ENCODE peak calls at places on chromosomes 1 and 21, in six cellular contexts. O is CD4-positive, alpha-beta memory T cell; M is CD8-positive, alpha-beta T cell; X is breast epithelium; I is GM06990; J is hepatocyte. N is an unnamed sample. For H3K36me3 and H3K27me3, the result is how much of the 10 kb centered on the place peaks cover.

GRCh38 chr1:56287736-56288135 is 291.6 kb downstream of the PLPP3 start:
- DNase-seq in J (no peak), I (no peak), M (no peak), O (no peak), X (no peak), N (no peak)

GRCh38 chr21:18369115-18369514 is 34.5 kb downstream of the TMPRSS15 start:
- DNase-seq in O (no peak), J (peak), I (no peak), X (no peak), M (no peak), N (peak)

GRCh38 chr1:201594575-201595245 is 55.8 kb downstream of the NAV1 start:
- DNase-seq in M (no peak), O (no peak), X (no peak), J (peak), I (no peak), N (peak)

GRCh38 chr1:246682231-246682895 is 41.8 kb upstream of the SCCPDH start:
- DNase-seq in M (no peak), X (no peak), I (no peak), J (no peak), O (no peak), N (no peak)

GRCh38 chr1:112083487-112083886 is 94.0 kb upstream of the KCND3 start:
- DNase-seq in J (peak), I (no peak), O (no peak), M (no peak), X (no peak), N (no peak)

GRCh38 chr1:241596633-241597032 is 43.5 kb downstream of the CHML start:
- DNase-seq in I (peak), J (no peak), O (no peak), M (no peak), X (no peak), N (no peak)

GRCh38 chr1:24289937-24290595 is 29.1 kb upstream of the GRHL3 start:
- DNase-seq in I (no peak), J (no peak), O (no peak), X (peak), M (no peak), N (no peak)

GRCh38 chr1:32861904-32862698 is 8.6 kb downstream of the FNDC5 start:
- DNase-seq in X (no peak), I (no peak), O (no peak), J (no peak), M (no peak), N (no peak)

GRCh38 chr21:33124879-33125278 is 54.9 kb downstream of the OLIG1 start:
- DNase-seq in M (no peak), I (no peak), X (no peak), O (no peak), J (no peak), N (no peak)

GRCh38 chr1:205440476-205441317 is 15.1 kb downstream of the BLACAT1 start:
- DNase-seq in J (peak), X (no peak), I (peak), O (peak), M (peak), N (peak)

GRCh38 chr1:151621351-151621750 is 9.5 kb downstream of the SNX27 start:
- DNase-seq in O (no peak), J (peak), I (no peak), X (no peak), M (no peak), N (no peak)

GRCh38 chr1:44390277-44390676 is 14.8 kb upstream of the RNF220 start:
- DNase-seq in X (no peak), M (no peak), J (peak), O (no peak), I (no peak), N (no peak)

GRCh38 chr1:202807367-202807925 is 775 bp downstream of the KDM5B start:
- DNase-seq in J (peak), I (peak), O (peak), X (no peak), M (no peak), N (peak)

GRCh38 chr1:21124846-21125245 is 51.9 kb downstream of the EIF4G3 start:
- DNase-seq in J (no peak), I (no peak), X (no peak), O (no peak), M (no peak), N (no peak)

GRCh38 chr1:168098534-168099313 is 38.0 kb downstream of the GPR161 start:
- DNase-seq in M (no peak), X (peak), J (no peak), I (no peak), O (no peak), N (no peak)

GRCh38 chr1:82273816-82274215 is 473.1 kb downstream of the ADGRL2 start:
- DNase-seq in I (no peak), M (no peak), X (no peak), O (no peak), J (no peak), N (no peak)

GRCh38 chr1:82264762-82265161 is 464.0 kb downstream of the ADGRL2 start:
- DNase-seq in J (no peak), M (no peak), X (no peak), O (no peak), I (no peak), N (no peak)

GRCh38 chr1:82269466-82269865 is 468.7 kb downstream of the ADGRL2 start:
- DNase-seq in I (no peak), O (no peak), X (no peak), M (no peak), J (peak), N (no peak)
- H3K4me3 ChIP-seq in I (no peak), O (no peak), X (no peak), M (no peak), J (no peak), N (no peak)

DNA sequence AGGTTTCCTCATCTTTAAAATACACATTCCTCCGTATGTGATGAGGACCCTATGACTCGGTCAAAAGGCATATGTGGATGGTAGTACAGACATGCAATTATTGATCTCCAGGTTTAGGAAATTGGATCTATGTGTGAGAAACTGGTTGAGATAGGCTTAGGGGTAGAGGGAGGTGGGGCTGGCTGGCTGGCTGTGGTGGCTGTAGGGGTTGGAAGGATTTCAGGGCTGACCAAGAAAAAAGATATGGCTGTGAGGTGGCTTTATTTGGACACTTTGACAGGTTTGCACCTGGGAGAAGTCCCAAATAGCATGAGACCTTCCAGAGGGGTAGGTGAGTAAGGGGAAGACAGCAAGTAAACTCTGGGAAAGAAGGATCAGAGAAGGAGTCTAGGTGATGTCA is 39.6 kb upstream of the ADAM30 start:
- DNase-seq in X (no peak), O (no peak), I (no peak), M (no peak), J (no peak), N (no peak)
- H3K36me3 ChIP-seq in X (under half), O (half or more), I (under half), M (under half), J (under half), N (under half)

DNA sequence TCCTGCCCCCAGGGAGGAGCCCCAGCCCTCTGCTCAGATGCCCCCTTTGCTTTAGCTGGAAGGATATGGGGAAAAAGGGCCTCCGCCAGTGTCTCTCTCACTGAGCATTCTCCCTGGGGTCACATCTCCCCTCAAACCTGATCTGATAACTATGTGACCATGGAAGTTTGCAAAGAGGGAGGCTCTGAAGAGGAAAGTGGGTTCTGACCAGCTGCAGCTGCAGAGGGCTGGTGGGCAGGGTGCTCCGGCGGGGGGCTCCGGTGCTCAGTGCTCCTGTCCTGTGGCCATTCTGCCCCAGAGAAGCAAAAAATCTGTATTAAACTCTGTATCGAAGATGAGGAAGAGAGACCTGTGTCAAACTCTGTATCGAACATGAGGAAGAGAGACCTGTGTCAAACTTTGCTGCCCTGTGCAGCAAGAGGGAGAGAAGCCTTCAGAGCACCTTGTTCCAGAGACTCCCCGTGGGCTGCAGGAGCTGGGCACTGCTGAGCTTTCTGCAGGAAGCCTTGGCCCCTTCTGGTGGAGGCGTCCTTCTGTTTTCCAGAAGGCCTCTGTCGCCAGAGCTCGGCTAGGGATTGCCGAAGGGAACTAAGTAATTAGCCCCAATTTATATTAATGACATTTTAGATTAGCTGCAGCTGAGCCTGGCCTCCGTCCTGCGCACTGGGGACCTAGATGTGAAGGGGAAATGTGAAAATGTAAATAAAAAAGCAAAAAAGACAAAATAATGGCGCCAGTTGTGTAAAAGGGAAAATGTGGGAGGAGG is 186.2 kb upstream of the C1orf174 start:
- DNase-seq in O (no peak), X (peak), J (no peak), I (no peak), M (no peak), N (no peak)
- H3K27me3 ChIP-seq in O (under half), X (under half), J (under half), I (under half), M (under half), N (under half)

DNA sequence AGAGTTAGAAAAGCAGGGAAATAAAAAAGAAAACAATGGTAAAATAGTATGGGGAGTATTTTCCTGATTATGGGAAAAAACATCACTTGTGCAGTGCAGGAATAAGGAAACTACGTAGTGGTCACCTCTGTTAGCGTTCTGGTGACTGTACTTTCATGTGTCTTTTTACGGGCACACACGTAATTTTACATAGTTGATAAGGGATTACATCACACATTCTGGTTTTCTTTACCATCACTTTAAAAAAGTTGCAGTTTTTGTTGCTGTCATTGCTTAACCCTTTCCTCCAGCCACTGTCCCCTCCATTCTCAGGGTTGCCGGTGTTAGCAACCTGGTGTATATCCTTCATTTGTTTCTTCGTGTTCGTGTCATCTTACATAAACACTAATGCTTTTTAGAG is 35.1 kb downstream of the CNIH3 start:
- DNase-seq in M (no peak), X (no peak), J (no peak), O (no peak), I (no peak), N (no peak)
- H3K4me3 ChIP-seq in M (no peak), X (no peak), J (no peak), O (no peak), I (no peak), N (no peak)

GRCh38 chr1:62492521-62492920 is 55.7 kb downstream of the USP1 start:
- DNase-seq in I (no peak), M (no peak), O (no peak), X (no peak), J (no peak), N (no peak)

GRCh38 chr1:62494137-62494536 is 57.3 kb downstream of the USP1 start:
- DNase-seq in I (no peak), J (no peak), O (no peak), M (no peak), X (no peak), N (no peak)

GRCh38 chr1:62487956-62488355 is 51.1 kb downstream of the USP1 start:
- DNase-seq in X (no peak), I (no peak), O (no peak), J (no peak), M (no peak), N (peak)

GRCh38 chr1:62493656-62494055 is 56.8 kb downstream of the USP1 start:
- DNase-seq in M (no peak), O (no peak), X (no peak), J (no peak), I (no peak), N (no peak)
- H3K36me3 ChIP-seq in M (under half), O (under half), X (under half), J (under half), I (under half), N (under half)

GRCh38 chr1:156924478-156925153 is 4.2 kb downstream of the LRRC71 start:
- DNase-seq in J (no peak), M (no peak), X (no peak), O (no peak), I (no peak), N (peak)

GRCh38 chr1:156920233-156921052 is at the start of gene LRRC71:
- DNase-seq in X (peak), I (peak), J (peak), O (peak), M (peak), N (peak)

GRCh38 chr1:156923565-156924477 is 3.4 kb downstream of the LRRC71 start:
- DNase-seq in O (no peak), X (no peak), J (no peak), M (no peak), I (no peak), N (peak)

GRCh38 chr1:156922986-156923564 is 2.6 kb downstream of the LRRC71 start:
- DNase-seq in J (no peak), I (no peak), O (no peak), M (no peak), X (no peak), N (no peak)

GRCh38 chr1:156921053-156921529 is 659 bp downstream of the LRRC71 start:
- DNase-seq in O (no peak), M (no peak), I (no peak), X (no peak), J (no peak), N (no peak)
- H3K27me3 ChIP-seq in O (under half), M (under half), I (under half), X (under half), J (half or more), N (half or more)

DNA sequence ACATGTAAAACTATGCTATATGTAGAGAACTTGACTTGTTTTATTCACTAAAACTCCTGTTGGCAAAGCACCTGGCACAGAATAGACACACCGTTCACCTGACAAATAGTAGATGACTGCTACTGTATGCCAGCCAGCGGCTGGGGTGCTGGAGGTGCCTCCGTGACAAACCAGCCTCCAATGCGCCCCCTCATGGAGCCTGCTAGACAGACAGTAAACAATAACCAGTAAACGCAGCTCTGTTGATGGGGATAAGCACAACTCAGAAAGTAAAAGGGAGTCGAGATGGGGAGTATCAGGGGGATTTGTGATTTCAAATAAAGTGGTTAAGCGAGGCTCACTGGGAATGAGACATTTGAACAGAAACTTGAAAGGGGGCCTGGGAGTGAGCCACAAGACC is 107.2 kb downstream of the PRDM2 start:
- DNase-seq in O (no peak), I (no peak), M (no peak), X (peak), J (peak), N (peak)
- H3K4me3 ChIP-seq in O (no peak), I (no peak), M (no peak), X (no peak), J (no peak), N (no peak)

DNA sequence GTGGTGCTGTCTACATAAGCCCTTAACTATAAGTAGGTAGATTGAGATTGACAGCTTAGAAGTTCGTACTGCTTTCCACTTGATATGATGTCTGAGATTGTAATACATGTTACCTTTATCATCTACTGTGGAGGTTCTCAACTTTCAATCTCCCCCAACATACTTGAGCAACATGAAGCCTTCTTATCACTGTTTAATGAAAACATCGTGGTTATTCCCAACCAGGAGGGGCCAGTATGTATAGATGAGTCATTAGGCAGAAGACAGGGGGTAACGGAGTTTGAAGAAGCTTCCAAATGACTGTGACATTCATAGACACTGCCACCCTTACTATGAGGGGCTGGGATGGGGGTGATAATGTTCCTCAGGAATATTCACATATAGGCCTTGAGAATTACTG is 36.0 kb downstream of the CENPF start:
- DNase-seq in O (no peak), X (no peak), J (no peak), M (no peak), I (no peak), N (no peak)
- H3K36me3 ChIP-seq in O (under half), X (under half), J (under half), M (under half), I (under half), N (under half)

GRCh38 chr1:231192620-231193163 is 30.8 kb downstream of the TRIM67 start:
- DNase-seq in J (no peak), O (no peak), I (no peak), M (no peak), X (no peak), N (no peak)

GRCh38 chr1:231194843-231195516 is 33.1 kb downstream of the TRIM67 start:
- DNase-seq in I (no peak), X (no peak), J (peak), M (no peak), O (no peak), N (no peak)

GRCh38 chr1:231196307-231196706 is 34.4 kb downstream of the TRIM67 start:
- DNase-seq in X (no peak), J (no peak), M (no peak), O (no peak), I (no peak), N (no peak)

GRCh38 chr1:231193710-231194340 is 32.0 kb downstream of the TRIM67 start:
- DNase-seq in O (no peak), M (no peak), X (no peak), I (no peak), J (no peak), N (no peak)

GRCh38 chr1:231194476-231194842 is 32.6 kb downstream of the TRIM67 start:
- DNase-seq in M (no peak), J (no peak), I (no peak), O (no peak), X (no peak), N (no peak)
- H3K27me3 ChIP-seq in M (under half), J (under half), I (under half), O (under half), X (under half), N (under half)